ENCODE peak calls at places on chromosomes 13 and 19, in eight cellular contexts. Z is effector memory CD4-positive, alpha-beta T cell; A is IMR-90; D is right atrium auricular region; P is CD8-positive, alpha-beta T cell; J is keratinocyte; B is cardiac muscle cell; X is lower lobe of right lung. E is an unnamed sample.

GRCh38 chr19:4717191-4717965 is 6.3 kb downstream of the DPP9 start:
- DNase-seq in Z (no peak), A (peak; percentile 70), D (no peak), P (no peak), J (no peak), B (peak; percentile 54), X (peak; percentile 78), E (no peak)

GRCh38 chr13:82370306-82370705 is 1512.0 kb downstream of the SLITRK1 start:
- DNase-seq in Z (no peak), A (no peak), D (no peak), P (no peak), J (no peak), B (no peak), X (no peak), E (no peak)

GRCh38 chr19:15551183-15552004 is 43.1 kb downstream of the CYP4F22 start:
- DNase-seq in Z (peak; percentile 69), A (no peak), D (no peak), P (peak; percentile 76), J (no peak), B (peak; percentile 27), X (peak; percentile 57), E (no peak)

GRCh38 chr19:19459707-19460251 is 54.3 kb downstream of the GATAD2A start:
- DNase-seq in Z (peak; percentile 61), A (peak; percentile 87), D (peak; percentile 81), P (peak; percentile 70), J (no peak), B (peak; percentile 58), X (peak; percentile 65), E (peak; percentile 41)

GRCh38 chr13:62119739-62120700 is 704.4 kb upstream of the PCDH20 start:
- DNase-seq in Z (no peak), A (peak; percentile 17), D (no peak), P (no peak), J (no peak), B (peak; percentile 7), X (no peak), E (no peak)

GRCh38 chr19:48881741-48882657 is 9.8 kb downstream of the PPP1R15A start:
- DNase-seq in Z (no peak), A (no peak), D (no peak), P (peak; percentile 22), J (no peak), B (no peak), X (no peak), E (no peak)

GRCh38 chr13:28574617-28575142 is 79.8 kb upstream of the FLT1 start:
- DNase-seq in Z (no peak), A (peak; percentile 100), D (peak; percentile 70), P (no peak), J (peak; percentile 68), B (peak; percentile 92), X (no peak), E (peak; percentile 48)

GRCh38 chr19:1992759-1993260 is 22.7 kb downstream of the BTBD2 start:
- DNase-seq in Z (peak; percentile 17), A (no peak), D (no peak), P (no peak), J (no peak), B (no peak), X (peak; percentile 47), E (no peak)

DNA sequence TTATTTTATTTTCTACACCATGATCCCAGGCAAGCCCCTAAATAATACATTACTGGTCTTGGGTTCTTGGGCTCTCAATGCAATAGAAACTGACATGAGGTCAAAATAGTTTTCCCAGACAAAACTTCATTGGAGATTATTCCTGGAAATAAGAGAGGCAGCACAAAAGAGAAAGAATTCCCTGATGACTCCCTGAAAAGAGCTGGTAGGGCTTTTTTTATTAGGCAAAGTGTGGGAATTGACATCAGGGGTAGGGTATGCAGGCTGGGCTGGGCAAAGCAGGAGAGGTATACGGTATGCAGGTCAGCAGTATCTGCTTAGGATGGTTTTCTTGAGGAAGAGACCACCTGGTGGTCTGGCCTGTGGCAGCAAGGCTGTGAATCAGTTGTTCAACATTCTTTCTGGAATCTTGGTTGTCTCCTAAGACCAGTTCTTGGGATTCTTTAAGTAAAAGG is 9.3 kb upstream of the IGFL3 start:
- DNase-seq in Z (no peak), A (no peak), D (no peak), P (no peak), J (no peak), B (no peak), X (no peak), E (no peak)
- H3K27ac ChIP-seq in Z (no peak overlapping the region), A (peak overlapping the region; percentile 98), D (peak overlapping the region; percentile 93), P (no peak overlapping the region), J (peak overlapping the region; percentile 75), B (peak overlapping the region; percentile 99), X (peak overlapping the region; percentile 72), E (peak overlapping the region; percentile 62)

GRCh38 chr19:11200015-11200574 is 2.8 kb upstream of the KANK2 start:
- DNase-seq in Z (no peak), A (no peak), D (no peak), P (no peak), J (no peak), B (no peak), X (no peak), E (no peak)
- H3K4me1 ChIP-seq in Z (peaks cover 10% of the 10 kb centered on the region), A (peaks cover 20% of the 10 kb centered on the region), D (no peaks in the 10 kb centered on the region), P (peaks cover 6% of the 10 kb centered on the region), J (no peaks in the 10 kb centered on the region), B (peaks cover 13% of the 10 kb centered on the region), X (peaks cover 52% of the 10 kb centered on the region), E (peaks cover 40% of the 10 kb centered on the region)

GRCh38 chr13:77338329-77338728 is 11.4 kb upstream of the MYCBP2 start:
- DNase-seq in Z (no peak), A (no peak), D (no peak), P (no peak), J (no peak), B (no peak), X (no peak), E (no peak)
- H3K27ac ChIP-seq in Z (no peak overlapping the region), A (no peak overlapping the region), D (no peak overlapping the region), P (no peak overlapping the region), J (no peak overlapping the region), B (no peak overlapping the region), X (no peak overlapping the region), E (no peak overlapping the region)

GRCh38 chr19:43820098-43820860 is 6.8 kb upstream of the ZNF283 start:
- DNase-seq in Z (no peak), A (peak; percentile 42), D (no peak), P (no peak), J (no peak), B (peak; percentile 74), X (peak; percentile 60), E (no peak)
- H3K4me1 ChIP-seq in Z (peaks cover 8% of the 10 kb centered on the region), A (no peaks in the 10 kb centered on the region), D (no peaks in the 10 kb centered on the region), P (no peaks in the 10 kb centered on the region), J (peaks cover 18% of the 10 kb centered on the region), B (no peaks in the 10 kb centered on the region), X (no peaks in the 10 kb centered on the region), E (no peaks in the 10 kb centered on the region)

GRCh38 chr19:47176627-47177090 is 46.0 kb downstream of the SAE1 start:
- DNase-seq in Z (no peak), A (peak; percentile 98), D (no peak), P (peak; percentile 40), J (no peak), B (peak; percentile 90), X (no peak), E (peak; percentile 19)
- H3K27ac ChIP-seq in Z (peak overlapping the region; percentile 66), A (no peak overlapping the region), D (peak overlapping the region; percentile 49), P (peak overlapping the region; percentile 18), J (no peak overlapping the region), B (peak overlapping the region; percentile 75), X (peak overlapping the region; percentile 44), E (peak overlapping the region; percentile 46)

GRCh38 chr13:77330009-77330471 is 3.1 kb upstream of the MYCBP2 start:
- DNase-seq in Z (no peak), A (no peak), D (no peak), P (no peak), J (no peak), B (peak; percentile 15), X (no peak), E (no peak)

GRCh38 chr13:77331421-77331820 is 4.5 kb upstream of the MYCBP2 start:
- DNase-seq in Z (no peak), A (no peak), D (no peak), P (no peak), J (no peak), B (no peak), X (no peak), E (no peak)

GRCh38 chr13:77326905-77327604 is at the start of gene MYCBP2:
- DNase-seq in Z (peak; percentile 95), A (peak; percentile 99), D (peak; percentile 96), P (peak; percentile 96), J (peak; percentile 95), B (peak; percentile 99), X (peak; percentile 97), E (peak; percentile 97)

GRCh38 chr13:77329133-77330008 is 2.5 kb upstream of the MYCBP2 start:
- DNase-seq in Z (peak; percentile 89), A (peak; percentile 96), D (peak; percentile 90), P (peak; percentile 82), J (peak; percentile 77), B (peak; percentile 97), X (peak; percentile 91), E (peak; percentile 88)

GRCh38 chr13:77328819-77329132 is 1.9 kb upstream of the MYCBP2 start:
- DNase-seq in Z (no peak), A (no peak), D (no peak), P (no peak), J (no peak), B (no peak), X (no peak), E (no peak)
- H3K4me1 ChIP-seq in Z (peaks cover 29% of the 10 kb centered on the region), A (no peaks in the 10 kb centered on the region), D (no peaks in the 10 kb centered on the region), P (peaks cover 48% of the 10 kb centered on the region), J (peaks cover 34% of the 10 kb centered on the region), B (peaks cover 12% of the 10 kb centered on the region), X (peaks cover 38% of the 10 kb centered on the region), E (peaks cover 33% of the 10 kb centered on the region)

GRCh38 chr13:110330491-110331001 is 23.5 kb downstream of the COL4A2 start:
- DNase-seq in Z (no peak), A (peak; percentile 83), D (no peak), P (no peak), J (no peak), B (peak; percentile 33), X (no peak), E (peak; percentile 46)
- H3K27ac ChIP-seq in Z (no peak overlapping the region), A (peak overlapping the region; percentile 91), D (peak overlapping the region; percentile 73), P (no peak overlapping the region), J (no peak overlapping the region), B (no peak overlapping the region), X (peak overlapping the region; percentile 53), E (peak overlapping the region; percentile 18)